ENCODE peak calls at places on chromosomes 13 and 19, in four cellular contexts. J, I, R and W are unnamed samples.

GRCh38 chr13:68473834-68474326 is 1243.7 kb upstream of the PCDH9 start:
- DNase-seq in J (no peak), I (no peak), R (no peak), W (no peak)

GRCh38 chr19:12665646-12666304 is 767 bp downstream of the MAN2B1 start:
- DNase-seq in J (no peak), I (no peak), R (no peak), W (no peak)

GRCh38 chr13:25213716-25214115 is 41.6 kb upstream of the AMER2 start:
- DNase-seq in J (no peak), I (no peak), R (no peak), W (no peak)

GRCh38 chr19:35692010-35692409 is 12.3 kb upstream of the ZBTB32 start:
- DNase-seq in J (no peak), I (no peak), R (no peak), W (no peak)

GRCh38 chr19:28553005-28553404 is 659.9 kb downstream of the UQCRFS1 start:
- DNase-seq in J (no peak), I (no peak), R (no peak), W (no peak)

GRCh38 chr19:41903161-41903953 is 20.4 kb downstream of the ARHGEF1 start:
- DNase-seq in J (peak; percentile 28), I (no peak), R (no peak), W (peak; percentile 59)

GRCh38 chr13:65155861-65156260 is 2074.3 kb downstream of the PCDH9 start:
- DNase-seq in J (no peak), I (no peak), R (no peak), W (no peak)

GRCh38 chr13:95201814-95202521 is 99.3 kb downstream of the ABCC4 start:
- DNase-seq in J (no peak), I (peak; percentile 78), R (no peak), W (no peak)

GRCh38 chr19:48495391-48495790 is 16.2 kb downstream of the LMTK3 start:
- DNase-seq in J (no peak), I (no peak), R (no peak), W (no peak)

GRCh38 chr19:41588497-41589209 is 12.7 kb downstream of the CEACAM21 start:
- DNase-seq in J (no peak), I (peak; percentile 48), R (no peak), W (no peak)

GRCh38 chr19:2902590-2903218 is 2.0 kb downstream of the ZNF57 start:
- DNase-seq in J (no peak), I (no peak), R (no peak), W (no peak)